ENCODE peak calls at places on chromosomes 7 and 10, in seven cellular contexts. One of them, this sample, is unnamed.
A peak's percentile ranks its signal among the peaks of the same experiment; 100 is the strongest.

GRCh38 chr7:116653646-116654045 is 18.4 kb upstream of the MET start:
- DNase-seq in AG04450: no peak
- DNase-seq in pancreas: no peak
- DNase-seq in CD4-positive, alpha-beta memory T cell: no peak
- DNase-seq in right cardiac atrium: no peak
- DNase-seq in PC-3: no peak
- DNase-seq in K562: no peak
- DNase-seq in this sample: no peak

GRCh38 chr10:3452234-3452633 is 279.7 kb upstream of the PITRM1 start:
- DNase-seq in AG04450: peak; percentile 94
- DNase-seq in pancreas: no peak
- DNase-seq in CD4-positive, alpha-beta memory T cell: no peak
- DNase-seq in right cardiac atrium: no peak
- DNase-seq in PC-3: peak; percentile 25
- DNase-seq in K562: no peak
- DNase-seq in this sample: no peak

GRCh38 chr10:24350111-24350921 is 141.4 kb downstream of the KIAA1217 start:
- DNase-seq in AG04450: no peak
- DNase-seq in pancreas: no peak
- DNase-seq in CD4-positive, alpha-beta memory T cell: no peak
- DNase-seq in right cardiac atrium: no peak
- DNase-seq in PC-3: no peak
- DNase-seq in K562: no peak
- DNase-seq in this sample: no peak

GRCh38 chr7:71612011-71612410 is 480.1 kb downstream of the GALNT17 start:
- DNase-seq in AG04450: no peak
- DNase-seq in pancreas: no peak
- DNase-seq in CD4-positive, alpha-beta memory T cell: no peak
- DNase-seq in right cardiac atrium: no peak
- DNase-seq in PC-3: no peak
- DNase-seq in K562: no peak
- DNase-seq in this sample: no peak

GRCh38 chr10:20855398-20856038 is 41.6 kb downstream of the NEBL start:
- DNase-seq in AG04450: peak; percentile 1
- DNase-seq in pancreas: no peak
- DNase-seq in CD4-positive, alpha-beta memory T cell: no peak
- DNase-seq in right cardiac atrium: no peak
- DNase-seq in PC-3: peak; percentile 30
- DNase-seq in K562: no peak
- DNase-seq in this sample: no peak

GRCh38 chr10:102117391-102118159 is 2.6 kb downstream of the LDB1 start:
- DNase-seq in AG04450: peak; percentile 41
- DNase-seq in pancreas: peak; percentile 91
- DNase-seq in CD4-positive, alpha-beta memory T cell: peak; percentile 72
- DNase-seq in right cardiac atrium: peak; percentile 94
- DNase-seq in PC-3: no peak
- DNase-seq in K562: no peak
- DNase-seq in this sample: peak; percentile 72

GRCh38 chr7:131497454-131497853 is 59.0 kb downstream of the PODXL start:
- DNase-seq in AG04450: no peak
- DNase-seq in pancreas: no peak
- DNase-seq in CD4-positive, alpha-beta memory T cell: no peak
- DNase-seq in right cardiac atrium: no peak
- DNase-seq in PC-3: no peak
- DNase-seq in K562: no peak
- DNase-seq in this sample: no peak

GRCh38 chr7:28480595-28480994 is 68.3 kb downstream of the CREB5 start:
- DNase-seq in AG04450: no peak
- DNase-seq in pancreas: no peak
- DNase-seq in CD4-positive, alpha-beta memory T cell: no peak
- DNase-seq in right cardiac atrium: no peak
- DNase-seq in PC-3: no peak
- DNase-seq in K562: no peak
- DNase-seq in this sample: no peak

GRCh38 chr7:147509859-147510542 is 1080.6 kb upstream of the C7orf33 start:
- DNase-seq in AG04450: no peak
- DNase-seq in pancreas: no peak
- DNase-seq in CD4-positive, alpha-beta memory T cell: no peak
- DNase-seq in right cardiac atrium: no peak
- DNase-seq in PC-3: peak; percentile 71
- DNase-seq in K562: no peak
- DNase-seq in this sample: no peak

GRCh38 chr7:155816192-155816508 is 3.9 kb upstream of the SHH start:
- DNase-seq in AG04450: no peak
- DNase-seq in pancreas: peak; percentile 54
- DNase-seq in CD4-positive, alpha-beta memory T cell: no peak
- DNase-seq in right cardiac atrium: peak; percentile 34
- DNase-seq in PC-3: no peak
- DNase-seq in K562: no peak
- DNase-seq in this sample: no peak
- H3K27me3 ChIP-seq in AG04450: peaks cover 38% of the 10 kb centered on the region
- H3K27me3 ChIP-seq in pancreas: no peaks in the 10 kb centered on the region
- H3K27me3 ChIP-seq in CD4-positive, alpha-beta memory T cell: peaks cover 6% of the 10 kb centered on the region
- H3K27me3 ChIP-seq in right cardiac atrium: no peaks in the 10 kb centered on the region
- H3K27me3 ChIP-seq in PC-3: peaks cover 22% of the 10 kb centered on the region
- H3K27me3 ChIP-seq in K562: peaks cover 47% of the 10 kb centered on the region
- H3K27me3 ChIP-seq in this sample: peaks cover 91% of the 10 kb centered on the region

GRCh38 chr7:1313591-1313990 is 80.9 kb downstream of the UNCX start:
- DNase-seq in AG04450: no peak
- DNase-seq in pancreas: no peak
- DNase-seq in CD4-positive, alpha-beta memory T cell: no peak
- DNase-seq in right cardiac atrium: no peak
- DNase-seq in PC-3: no peak
- DNase-seq in K562: no peak
- DNase-seq in this sample: no peak
- H3K9me3 ChIP-seq in AG04450: peaks cover 6% of the 10 kb centered on the region
- H3K9me3 ChIP-seq in pancreas: no peaks in the 10 kb centered on the region
- H3K9me3 ChIP-seq in CD4-positive, alpha-beta memory T cell: no peaks in the 10 kb centered on the region
- H3K9me3 ChIP-seq in right cardiac atrium: no peaks in the 10 kb centered on the region
- H3K9me3 ChIP-seq in PC-3: no peaks in the 10 kb centered on the region
- H3K9me3 ChIP-seq in K562: no peaks in the 10 kb centered on the region
- H3K9me3 ChIP-seq in this sample: peaks cover 4% of the 10 kb centered on the region

GRCh38 chr7:106216517-106217088 is 68.2 kb downstream of the NAMPT start:
- DNase-seq in AG04450: peak; percentile 82
- DNase-seq in pancreas: no peak
- DNase-seq in CD4-positive, alpha-beta memory T cell: no peak
- DNase-seq in right cardiac atrium: no peak
- DNase-seq in PC-3: peak; percentile 99
- DNase-seq in K562: peak; percentile 90
- DNase-seq in this sample: no peak
- H3K27me3 ChIP-seq in AG04450: no peaks in the 10 kb centered on the region
- H3K27me3 ChIP-seq in pancreas: no peaks in the 10 kb centered on the region
- H3K27me3 ChIP-seq in CD4-positive, alpha-beta memory T cell: no peaks in the 10 kb centered on the region
- H3K27me3 ChIP-seq in right cardiac atrium: no peaks in the 10 kb centered on the region
- H3K27me3 ChIP-seq in PC-3: no peaks in the 10 kb centered on the region
- H3K27me3 ChIP-seq in K562: no peaks in the 10 kb centered on the region
- H3K27me3 ChIP-seq in this sample: no peaks in the 10 kb centered on the region

GRCh38 chr10:79985481-79986072 is 36.7 kb upstream of the SFTPD start:
- DNase-seq in AG04450: no peak
- DNase-seq in pancreas: no peak
- DNase-seq in CD4-positive, alpha-beta memory T cell: no peak
- DNase-seq in right cardiac atrium: no peak
- DNase-seq in PC-3: peak; percentile 64
- DNase-seq in K562: no peak
- DNase-seq in this sample: no peak
- H3K9me3 ChIP-seq in AG04450: no peaks in the 10 kb centered on the region
- H3K9me3 ChIP-seq in pancreas: no peaks in the 10 kb centered on the region
- H3K9me3 ChIP-seq in CD4-positive, alpha-beta memory T cell: no peaks in the 10 kb centered on the region
- H3K9me3 ChIP-seq in right cardiac atrium: no peaks in the 10 kb centered on the region
- H3K9me3 ChIP-seq in PC-3: peaks cover 8% of the 10 kb centered on the region
- H3K9me3 ChIP-seq in K562: no peaks in the 10 kb centered on the region
- H3K9me3 ChIP-seq in this sample: peaks cover 2% of the 10 kb centered on the region

GRCh38 chr10:92690211-92691041 is 671 bp downstream of the HHEX start:
- DNase-seq in AG04450: no peak
- DNase-seq in pancreas: peak; percentile 82
- DNase-seq in CD4-positive, alpha-beta memory T cell: peak; percentile 45
- DNase-seq in right cardiac atrium: peak; percentile 79
- DNase-seq in PC-3: peak; percentile 55
- DNase-seq in K562: peak; percentile 30
- DNase-seq in this sample: no peak

GRCh38 chr10:92689663-92690210 is at the start of gene HHEX:
- DNase-seq in AG04450: no peak
- DNase-seq in pancreas: peak; percentile 89
- DNase-seq in CD4-positive, alpha-beta memory T cell: peak; percentile 29
- DNase-seq in right cardiac atrium: peak; percentile 86
- DNase-seq in PC-3: peak; percentile 78
- DNase-seq in K562: peak; percentile 86
- DNase-seq in this sample: peak; percentile 65

GRCh38 chr10:92692085-92692671 is 2.4 kb downstream of the HHEX start:
- DNase-seq in AG04450: no peak
- DNase-seq in pancreas: no peak
- DNase-seq in CD4-positive, alpha-beta memory T cell: no peak
- DNase-seq in right cardiac atrium: no peak
- DNase-seq in PC-3: no peak
- DNase-seq in K562: no peak
- DNase-seq in this sample: no peak

GRCh38 chr10:92691591-92692084 is 1.9 kb downstream of the HHEX start:
- DNase-seq in AG04450: no peak
- DNase-seq in pancreas: peak; percentile 65
- DNase-seq in CD4-positive, alpha-beta memory T cell: no peak
- DNase-seq in right cardiac atrium: peak; percentile 86
- DNase-seq in PC-3: no peak
- DNase-seq in K562: no peak
- DNase-seq in this sample: no peak

DNA sequence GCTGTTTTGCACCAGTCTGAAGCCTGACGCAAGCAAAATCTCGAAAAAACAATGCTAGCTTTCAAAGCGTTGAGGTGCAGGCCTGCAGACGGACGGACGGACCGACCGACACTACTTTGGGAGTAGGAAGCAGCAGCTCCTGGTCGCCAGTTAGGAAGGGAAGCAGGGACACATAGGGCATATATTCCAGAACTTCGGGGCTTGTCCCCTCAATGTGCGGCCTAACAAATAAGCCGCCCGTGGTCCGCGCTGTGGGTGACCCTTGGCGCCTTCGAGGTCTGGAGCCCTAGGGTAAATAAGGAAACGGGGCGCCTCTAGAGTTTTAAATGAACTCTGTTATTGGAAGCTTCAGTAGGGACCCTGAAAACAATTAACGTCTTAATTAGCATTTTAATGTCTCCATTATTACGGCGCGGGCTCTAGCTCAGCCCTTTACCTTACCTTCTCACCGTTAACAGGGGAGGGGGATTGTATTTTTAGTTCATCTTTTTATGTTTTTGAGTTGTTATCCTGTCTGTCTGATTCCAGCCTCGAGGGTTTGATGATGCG is 1.4 kb downstream of the HHEX start:
- DNase-seq in AG04450: no peak
- DNase-seq in pancreas: no peak
- DNase-seq in CD4-positive, alpha-beta memory T cell: no peak
- DNase-seq in right cardiac atrium: no peak
- DNase-seq in PC-3: no peak
- DNase-seq in K562: no peak
- DNase-seq in this sample: no peak
- H3K27me3 ChIP-seq in AG04450: no peaks in the 10 kb centered on the region
- H3K27me3 ChIP-seq in pancreas: no peaks in the 10 kb centered on the region
- H3K27me3 ChIP-seq in CD4-positive, alpha-beta memory T cell: peaks cover 37% of the 10 kb centered on the region
- H3K27me3 ChIP-seq in right cardiac atrium: no peaks in the 10 kb centered on the region
- H3K27me3 ChIP-seq in PC-3: no peaks in the 10 kb centered on the region
- H3K27me3 ChIP-seq in K562: no peaks in the 10 kb centered on the region
- H3K27me3 ChIP-seq in this sample: no peaks in the 10 kb centered on the region

This sample was measured in WERI-Rb-1.